ENCODE peak calls at places on chromosomes 13 and 19, in six cellular contexts. O is astrocyte of the cerebellum, B is heart right ventricle, G is HCEC 1CT, L is hippocampal formation, U is LHCN-M2. M is an unnamed sample.

GRCh38 chr13:70339738-70340137 is 231.5 kb upstream of the KLHL1 start:
- DNase-seq in O (peak), B (no peak), G (no peak), L (no peak), U (no peak), M (peak)

GRCh38 chr19:4536798-4537197 is 1.8 kb upstream of the PLIN5 start:
- DNase-seq in G (no peak), B (no peak), U (no peak), L (no peak), O (no peak), M (no peak)

GRCh38 chr19:5990289-5990797 is 12.4 kb upstream of the RANBP3 start:
- DNase-seq in B (no peak), L (no peak), G (no peak), U (no peak), O (no peak), M (peak)

GRCh38 chr13:114161028-114161556 is 18.0 kb upstream of the CFAP97D2 start:
- DNase-seq in B (no peak), L (no peak), G (no peak), U (no peak), O (no peak), M (no peak)

GRCh38 chr19:55689366-55690108 is 14.5 kb downstream of the EPN1 start:
- DNase-seq in L (no peak), B (no peak), G (no peak), U (no peak), O (no peak), M (no peak)

GRCh38 chr19:38073806-38074685 is 150.0 kb downstream of the DPF1 start:
- DNase-seq in B (no peak), G (no peak), U (no peak), O (no peak), L (peak), M (peak)

GRCh38 chr13:45807520-45808099 is 43.9 kb downstream of the SIAH3 start:
- DNase-seq in U (peak), L (peak), B (no peak), O (peak), G (peak), M (peak)

GRCh38 chr13:98563071-98563470 is 13.8 kb downstream of the STK24 start:
- DNase-seq in B (no peak), U (no peak), O (no peak), G (no peak), L (no peak), M (no peak)

GRCh38 chr13:43383488-43384165 is 360.2 kb downstream of the DNAJC15 start:
- DNase-seq in U (no peak), B (no peak), G (no peak), O (no peak), L (no peak), M (peak)

GRCh38 chr19:28213476-28214082 is 999.4 kb downstream of the UQCRFS1 start:
- DNase-seq in B (no peak), O (no peak), L (no peak), G (no peak), U (no peak), M (no peak)

GRCh38 chr19:2087621-2088100 is 8.5 kb downstream of the MOB3A start:
- DNase-seq in G (no peak), U (no peak), L (no peak), O (no peak), B (no peak), M (no peak)

GRCh38 chr19:19406878-19407639 is 1.6 kb downstream of the GATAD2A start:
- DNase-seq in G (peak), L (no peak), O (no peak), U (peak), B (no peak), M (no peak)

GRCh38 chr13:59447031-59447430 is 716.7 kb downstream of the DIAPH3 start:
- DNase-seq in U (no peak), O (no peak), G (no peak), L (no peak), B (no peak), M (no peak)

GRCh38 chr19:48702701-48703100 is 6.9 kb downstream of the FUT2 start:
- DNase-seq in L (no peak), G (no peak), O (no peak), U (no peak), B (no peak), M (no peak)

GRCh38 chr19:41225238-41226052 is 6.4 kb downstream of the AXL start:
- DNase-seq in G (peak), U (peak), O (peak), B (no peak), L (no peak), M (no peak)

GRCh38 chr19:29268721-29269483 is 56.0 kb upstream of the UQCRFS1 start:
- DNase-seq in L (no peak), B (no peak), G (no peak), U (no peak), O (no peak), M (peak)

GRCh38 chr13:84439108-84439507 is 556.8 kb upstream of the SLITRK1 start:
- DNase-seq in G (peak), O (no peak), L (no peak), U (peak), B (no peak), M (no peak)

GRCh38 chr13:45393941-45394570 is 24.1 kb downstream of the SLC25A30 start:
- DNase-seq in B (no peak), U (peak), L (peak), O (peak), G (peak), M (peak)

GRCh38 chr19:42113641-42114348 is 18.5 kb downstream of the POU2F2 start:
- DNase-seq in L (no peak), G (peak), O (peak), U (peak), B (no peak), M (peak)

GRCh38 chr13:92984151-92984550 is 242.5 kb upstream of the GPC6 start:
- DNase-seq in G (peak), B (no peak), L (no peak), O (no peak), U (no peak), M (no peak)

GRCh38 chr19:18790566-18791314 is at the start of gene COMP:
- DNase-seq in L (no peak), O (no peak), B (no peak), G (no peak), U (no peak), M (peak)

M was measured in endodermal cell.